ENCODE peak calls at places on chromosome 2, in ten cellular contexts. F, N, G, A, H, T, P, E, D and W are unnamed samples.

GRCh38 chr2:148582679-148583511 is 61.7 kb upstream of the EPC2 start:
- DNase-seq in H (no peak), G (peak), N (no peak), D (no peak), A (no peak), P (no peak), T (no peak), E (peak), F (no peak), W (no peak)

GRCh38 chr2:237691200-237691907 is 64.0 kb downstream of the LRRFIP1 start:
- DNase-seq in F (peak), H (no peak), G (no peak), N (no peak), E (no peak), D (peak), P (no peak), A (no peak), T (no peak), W (no peak)

GRCh38 chr2:82344670-82345069 is 2040.1 kb upstream of the LRRTM1 start:
- DNase-seq in P (no peak), F (peak), E (peak), T (no peak), D (no peak), N (no peak), G (peak), A (no peak), H (no peak), W (no peak)

GRCh38 chr2:237818066-237818473 is 19.5 kb downstream of the RBM44 start:
- DNase-seq in E (peak), D (no peak), F (no peak), H (no peak), A (no peak), P (no peak), G (peak), N (no peak), T (no peak), W (no peak)

GRCh38 chr2:215773728-215774127 is 239.6 kb downstream of the MREG start:
- DNase-seq in G (peak), N (peak), F (no peak), E (peak), A (no peak), H (no peak), T (no peak), P (no peak), D (no peak), W (no peak)

GRCh38 chr2:165440367-165440766 is 29.1 kb upstream of the CSRNP3 start:
- DNase-seq in F (no peak), A (no peak), T (peak), D (no peak), E (no peak), H (no peak), N (peak), P (peak), G (no peak), W (no peak)

GRCh38 chr2:240231838-240232244 is 91.4 kb upstream of the OTOS start:
- DNase-seq in E (no peak), N (no peak), D (no peak), A (peak), T (no peak), F (no peak), P (no peak), H (no peak), G (no peak), W (no peak)

GRCh38 chr2:234258562-234259141 is 208.2 kb downstream of the SPP2 start:
- DNase-seq in H (no peak), A (no peak), E (no peak), F (no peak), P (no peak), D (no peak), G (peak), N (no peak), T (no peak), W (no peak)

GRCh38 chr2:36965751-36966369 is 476 bp downstream of the STRN start:
- DNase-seq in D (peak), P (peak), E (peak), N (no peak), A (peak), F (peak), H (peak), T (no peak), G (peak), W (no peak)

GRCh38 chr2:6864938-6865345 is 765 bp downstream of the CMPK2 start:
- DNase-seq in D (peak), E (no peak), G (no peak), T (no peak), N (no peak), H (peak), F (peak), P (no peak), A (no peak), W (no peak)

GRCh38 chr2:41344529-41344928 is 703.3 kb upstream of the PKDCC start:
- DNase-seq in A (no peak), T (no peak), H (no peak), G (no peak), N (no peak), E (no peak), F (no peak), P (no peak), D (no peak), W (no peak)

GRCh38 chr2:74922592-74923227 is 35.7 kb upstream of the POLE4 start:
- DNase-seq in H (no peak), T (no peak), G (no peak), A (no peak), E (peak), D (no peak), P (no peak), F (no peak), N (no peak), W (no peak)

GRCh38 chr2:118806797-118807667 is 40.4 kb downstream of the EN1 start:
- DNase-seq in T (no peak), D (no peak), N (no peak), P (no peak), F (peak), H (no peak), A (no peak), G (no peak), E (no peak), W (no peak)

GRCh38 chr2:211157856-211158463 is 601.6 kb downstream of the CPS1 start:
- DNase-seq in N (peak), D (peak), T (no peak), P (peak), H (no peak), A (peak), G (peak), F (peak), E (peak), W (no peak)

GRCh38 chr2:54469484-54470053 is 13.4 kb downstream of the SPTBN1 start:
- DNase-seq in H (no peak), N (no peak), D (no peak), P (no peak), T (no peak), G (no peak), F (no peak), E (no peak), A (no peak), W (no peak)

GRCh38 chr2:74142340-74142739 is 5.4 kb downstream of the BOLA3 start:
- DNase-seq in T (no peak), N (no peak), D (no peak), A (no peak), G (no peak), P (peak), H (no peak), F (peak), E (no peak), W (no peak)

GRCh38 chr2:144126302-144126701 is 393.6 kb downstream of the ZEB2 start:
- DNase-seq in T (no peak), E (no peak), A (no peak), F (no peak), N (no peak), H (no peak), G (no peak), D (no peak), P (no peak), W (no peak)

GRCh38 chr2:16716944-16717343 is 51.3 kb upstream of the CYRIA start:
- DNase-seq in N (no peak), F (no peak), D (no peak), A (no peak), G (no peak), P (no peak), H (no peak), E (no peak), T (no peak), W (no peak)

GRCh38 chr2:109452318-109453305 is 161.2 kb downstream of the SEPTIN10 start:
- DNase-seq in G (no peak), H (no peak), F (no peak), E (no peak), P (no peak), D (no peak), A (no peak), T (no peak), N (no peak), W (no peak)

GRCh38 chr2:181574321-181574720 is 82.6 kb downstream of the CERKL start:
- DNase-seq in H (no peak), F (no peak), D (no peak), N (no peak), T (no peak), P (peak), A (no peak), G (no peak), E (no peak), W (no peak)

GRCh38 chr2:6828299-6828584 is 37.5 kb downstream of the CMPK2 start:
- DNase-seq in N (no peak), D (no peak), E (peak), H (no peak), A (no peak), F (peak), G (peak), P (peak), T (no peak), W (no peak)